ENCODE peak calls at places on chromosomes 7 and 10, in ten cellular contexts. C is neural progenitor cell; E is transverse colon; M is ovary; L is CD8-positive, alpha-beta memory T cell; I is cardiac muscle cell; O is Peyer's patch; A is thoracic aorta; G is MM.1S; K is heart left ventricle. N is an unnamed sample.

GRCh38 chr7:103093429-103093828 is 18.5 kb downstream of the ARMC10 start:
- DNase-seq in C (no peak), E (no peak), M (no peak), L (no peak), I (peak; percentile 11), O (no peak), A (no peak), G (no peak), K (no peak), N (peak; percentile 81)

GRCh38 chr7:77327067-77327931 is 88.8 kb downstream of the GSAP start:
- DNase-seq in C (no peak), E (peak; percentile 23), M (no peak), L (no peak), I (peak; percentile 86), O (no peak), A (no peak), G (peak; percentile 49), K (peak; percentile 71), N (peak; percentile 76)

GRCh38 chr10:117221156-117221711 is 19.7 kb upstream of the SLC18A2 start:
- DNase-seq in C (peak; percentile 50), E (no peak), M (no peak), L (no peak), I (peak; percentile 6), O (no peak), A (no peak), G (no peak), K (no peak), N (peak; percentile 82)

GRCh38 chr10:86264481-86265231 is 101.9 kb downstream of the GRID1 start:
- DNase-seq in C (no peak), E (no peak), M (no peak), L (no peak), I (no peak), O (peak; percentile 37), A (no peak), G (no peak), K (no peak), N (no peak)

GRCh38 chr7:136869991-136870798 is 1.7 kb downstream of the CHRM2 start:
- DNase-seq in C (peak; percentile 48), E (no peak), M (no peak), L (no peak), I (peak; percentile 18), O (no peak), A (no peak), G (no peak), K (peak; percentile 40), N (no peak)

GRCh38 chr7:133829336-133829897 is 297.7 kb upstream of the LRGUK start:
- DNase-seq in C (no peak), E (no peak), M (no peak), L (no peak), I (no peak), O (no peak), A (no peak), G (no peak), K (no peak), N (peak; percentile 52)

GRCh38 chr10:30823651-30824050 is 194.1 kb upstream of the LYZL2 start:
- DNase-seq in C (no peak), E (no peak), M (no peak), L (no peak), I (no peak), O (no peak), A (no peak), G (no peak), K (no peak), N (no peak)

GRCh38 chr7:47415289-47416212 is 166.4 kb downstream of the TNS3 start:
- DNase-seq in C (no peak), E (no peak), M (no peak), L (no peak), I (no peak), O (no peak), A (no peak), G (no peak), K (no peak), N (no peak)

GRCh38 chr10:17066000-17066399 is 63.6 kb downstream of the CUBN start:
- DNase-seq in C (no peak), E (no peak), M (no peak), L (no peak), I (no peak), O (no peak), A (no peak), G (no peak), K (no peak), N (no peak)

GRCh38 chr10:31620236-31621151 is 301.5 kb downstream of the ZEB1 start:
- DNase-seq in C (peak; percentile 39), E (peak; percentile 25), M (no peak), L (no peak), I (peak; percentile 68), O (peak; percentile 53), A (no peak), G (no peak), K (peak; percentile 78), N (no peak)

GRCh38 chr7:155399577-155399976 is 58.4 kb upstream of the EN2 start:
- DNase-seq in C (no peak), E (no peak), M (no peak), L (no peak), I (no peak), O (no peak), A (no peak), G (no peak), K (peak; percentile 25), N (no peak)

GRCh38 chr7:106372595-106373318 is 88.0 kb upstream of the NAMPT start:
- DNase-seq in C (no peak), E (no peak), M (no peak), L (no peak), I (no peak), O (no peak), A (no peak), G (no peak), K (no peak), N (no peak)

GRCh38 chr10:17257466-17258321 is 29.7 kb downstream of the VIM start:
- DNase-seq in C (peak; percentile 81), E (peak; percentile 50), M (peak; percentile 42), L (peak; percentile 62), I (peak; percentile 87), O (peak; percentile 75), A (no peak), G (peak; percentile 63), K (no peak), N (peak; percentile 62)

DNA sequence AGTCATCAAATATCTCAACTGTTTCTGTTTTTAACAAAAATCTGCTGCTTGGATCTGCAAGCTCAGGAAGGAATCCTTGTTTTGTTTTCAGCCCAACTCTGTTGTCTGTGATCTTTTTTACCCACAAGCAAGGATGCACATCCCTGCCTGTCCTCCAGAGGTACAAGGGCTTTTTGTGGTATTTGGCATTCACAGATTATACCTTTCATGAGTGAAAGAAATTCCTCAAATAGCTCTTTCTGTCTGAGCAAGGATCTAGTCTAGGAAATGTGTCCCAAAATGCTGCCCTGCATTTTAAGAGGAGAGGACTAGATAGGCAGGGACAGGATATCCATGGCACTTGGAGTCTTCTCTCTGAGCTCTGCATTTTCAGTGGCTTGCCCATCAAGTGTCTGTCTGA is 151.8 kb downstream of the BMPER start:
- DNase-seq in C (no peak), E (no peak), M (no peak), L (no peak), I (no peak), O (no peak), A (no peak), G (no peak), K (no peak), N (no peak)
- H3K36me3 ChIP-seq in C (no peaks in the 10 kb centered on the region), E (no peaks in the 10 kb centered on the region), M (no peaks in the 10 kb centered on the region), L (no peaks in the 10 kb centered on the region), I (peaks cover 73% of the 10 kb centered on the region), O (no peaks in the 10 kb centered on the region), A (no peaks in the 10 kb centered on the region), G (no peaks in the 10 kb centered on the region), K (no peaks in the 10 kb centered on the region), N (no peaks in the 10 kb centered on the region)

DNA sequence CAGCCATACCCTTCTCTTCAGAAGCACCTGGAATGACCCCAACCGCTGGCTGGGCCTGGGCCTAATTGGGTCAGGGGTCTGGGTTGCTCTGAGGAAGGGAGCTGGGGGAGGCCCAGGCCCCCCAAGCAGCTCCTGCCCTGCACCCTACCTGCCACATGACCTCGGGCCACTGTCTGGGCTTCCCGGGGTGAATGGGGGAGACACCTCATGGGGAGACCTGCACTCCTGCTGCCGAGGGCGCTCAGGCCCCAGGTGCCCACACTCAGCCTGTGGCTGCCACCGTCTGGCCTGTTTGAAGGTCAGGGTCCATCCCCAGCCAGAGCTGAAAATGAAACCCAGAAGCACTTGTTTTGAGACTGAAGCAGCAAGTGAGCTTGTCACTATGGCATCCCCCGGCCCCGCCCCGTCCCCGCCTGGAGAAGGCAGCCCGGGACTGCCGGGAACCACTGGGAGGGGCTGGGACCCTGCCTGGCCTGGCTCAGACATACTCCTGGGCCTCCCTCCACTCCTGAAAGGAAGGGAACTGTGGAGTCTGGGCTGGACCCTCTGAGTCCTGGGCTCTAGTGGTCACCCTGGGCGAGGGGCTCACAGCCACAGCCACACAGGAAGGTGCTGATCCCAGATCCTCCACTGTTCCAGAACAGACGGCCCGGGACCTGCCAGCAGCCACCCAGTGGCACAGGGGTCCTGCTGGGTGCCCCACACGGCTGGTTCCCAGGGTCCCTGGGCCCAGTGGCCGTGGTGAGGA is 7.4 kb upstream of the MICALL2 start:
- DNase-seq in C (peak; percentile 67), E (peak; percentile 90), M (peak; percentile 46), L (no peak), I (peak; percentile 53), O (peak; percentile 90), A (peak; percentile 53), G (peak; percentile 80), K (peak; percentile 88), N (no peak)
- H3K4me3 ChIP-seq in C (no peak overlapping the region), E (no peak overlapping the region), M (no peak overlapping the region), L (no peak overlapping the region), I (no peak overlapping the region), O (no peak overlapping the region), A (peak overlapping the region; percentile 38), G (peak overlapping the region; percentile 6), K (no peak overlapping the region), N (no peak overlapping the region)

GRCh38 chr10:110284262-110284661 is 20.5 kb downstream of the SMNDC1 start:
- DNase-seq in C (no peak), E (no peak), M (no peak), L (no peak), I (no peak), O (no peak), A (no peak), G (no peak), K (no peak), N (no peak)

GRCh38 chr10:110286841-110287240 is 17.9 kb downstream of the SMNDC1 start:
- DNase-seq in C (no peak), E (no peak), M (no peak), L (no peak), I (no peak), O (no peak), A (no peak), G (no peak), K (no peak), N (peak; percentile 90)

DNA sequence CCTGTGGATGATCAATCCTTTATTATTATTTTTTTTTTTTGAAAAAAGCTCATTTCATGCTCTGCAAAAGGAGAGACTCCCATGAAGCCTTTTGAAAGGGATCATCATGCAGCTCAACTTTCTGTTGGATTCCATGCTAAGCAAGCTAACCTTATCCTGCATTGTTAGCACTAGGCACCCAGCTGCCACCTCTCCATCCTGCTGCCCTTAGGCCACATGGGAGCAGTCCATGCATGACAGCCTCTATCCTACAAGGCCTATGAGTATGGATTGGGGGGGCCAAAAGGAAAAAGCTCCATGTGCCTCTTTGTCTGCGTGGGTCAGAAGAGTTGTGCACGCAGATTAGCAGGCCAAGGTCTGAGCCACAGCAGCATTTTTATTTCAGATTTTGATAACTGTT is 19.2 kb downstream of the SMNDC1 start:
- DNase-seq in C (no peak), E (no peak), M (no peak), L (no peak), I (no peak), O (no peak), A (no peak), G (no peak), K (no peak), N (no peak)
- H3K36me3 ChIP-seq in C (peaks cover 4% of the 10 kb centered on the region), E (no peaks in the 10 kb centered on the region), M (no peaks in the 10 kb centered on the region), L (no peaks in the 10 kb centered on the region), I (peaks cover 46% of the 10 kb centered on the region), O (no peaks in the 10 kb centered on the region), A (peaks cover 27% of the 10 kb centered on the region), G (peaks cover 5% of the 10 kb centered on the region), K (peaks cover 80% of the 10 kb centered on the region), N (peaks cover 2% of the 10 kb centered on the region)

GRCh38 chr10:48968036-48968435 is 28.4 kb upstream of the LRRC18 start:
- DNase-seq in C (no peak), E (no peak), M (no peak), L (no peak), I (no peak), O (no peak), A (no peak), G (no peak), K (no peak), N (no peak)
- H3K4me3 ChIP-seq in C (no peak overlapping the region), E (no peak overlapping the region), M (no peak overlapping the region), L (no peak overlapping the region), I (no peak overlapping the region), O (no peak overlapping the region), A (no peak overlapping the region), G (no peak overlapping the region), K (no peak overlapping the region), N (no peak overlapping the region)

N was measured in bronchial epithelial cell.